ENCODE peak calls at places on chromosomes 5 and 9, in seven cellular contexts. Y is mesendoderm, P is H9, H is IMR-90, R is mesenchymal stem cell, F is neuronal stem cell, E is H1. S is an unnamed sample.

GRCh38 chr5:106985174-106985573 is 685.6 kb downstream of the EFNA5 start:
- DNase-seq in Y (peak), P (no peak), H (no peak), R (no peak), F (no peak), E (no peak), S (no peak)

GRCh38 chr9:125732562-125732961 is 14.6 kb upstream of the PBX3 start:
- DNase-seq in Y (peak), P (peak), H (no peak), R (peak), F (no peak), E (peak), S (no peak)

GRCh38 chr9:98572054-98572627 is 136.6 kb downstream of the GABBR2 start:
- DNase-seq in Y (no peak), P (no peak), H (peak), R (no peak), F (peak), E (no peak), S (no peak)

GRCh38 chr5:179373101-179373934 is 28.1 kb upstream of the ADAMTS2 start:
- DNase-seq in Y (peak), P (peak), H (no peak), R (no peak), F (no peak), E (no peak), S (no peak)

GRCh38 chr5:134132372-134133212 is 18.1 kb downstream of the TCF7 start:
- DNase-seq in Y (peak), P (peak), H (no peak), R (no peak), F (no peak), E (peak), S (no peak)

GRCh38 chr9:114275246-114275994 is 47.5 kb upstream of the ORM1 start:
- DNase-seq in Y (no peak), P (peak), H (peak), R (no peak), F (no peak), E (peak), S (no peak)

GRCh38 chr9:91781906-91782305 is 168.1 kb downstream of the ROR2 start:
- DNase-seq in Y (peak), P (no peak), H (no peak), R (no peak), F (no peak), E (no peak), S (no peak)

GRCh38 chr9:35651964-35652828 is 1.5 kb upstream of the SIT1 start:
- DNase-seq in Y (no peak), P (no peak), H (peak), R (peak), F (no peak), E (no peak), S (peak)

GRCh38 chr9:122180633-122181032 is 20.9 kb downstream of the MORN5 start:
- DNase-seq in Y (no peak), P (no peak), H (peak), R (peak), F (no peak), E (no peak), S (no peak)

GRCh38 chr5:179194941-179195381 is 134.8 kb downstream of the ZNF354C start:
- DNase-seq in Y (no peak), P (no peak), H (no peak), R (no peak), F (no peak), E (no peak), S (no peak)

GRCh38 chr5:83726912-83727311 is 6.3 kb upstream of the HAPLN1 start:
- DNase-seq in Y (no peak), P (no peak), H (peak), R (peak), F (no peak), E (no peak), S (no peak)

GRCh38 chr5:127884416-127884815 is 181.2 kb downstream of the CCDC192 start:
- DNase-seq in Y (no peak), P (no peak), H (no peak), R (no peak), F (no peak), E (no peak), S (no peak)

GRCh38 chr9:91865041-91865440 is 85.0 kb downstream of the ROR2 start:
- DNase-seq in Y (no peak), P (no peak), H (no peak), R (no peak), F (no peak), E (no peak), S (no peak)

GRCh38 chr9:134476256-134476941 is 150.1 kb downstream of the RXRA start:
- DNase-seq in Y (no peak), P (no peak), H (no peak), R (no peak), F (no peak), E (no peak), S (no peak)

GRCh38 chr5:133861161-133861737 is 107.2 kb downstream of the C5orf15 start:
- DNase-seq in Y (no peak), P (no peak), H (no peak), R (no peak), F (no peak), E (no peak), S (no peak)

GRCh38 chr5:119067338-119067737 is 3.5 kb upstream of the DMXL1 start:
- DNase-seq in Y (no peak), P (no peak), H (no peak), R (no peak), F (no peak), E (no peak), S (no peak)

GRCh38 chr5:93257616-93258015 is 323.4 kb downstream of the NR2F1-AS1 start:
- DNase-seq in Y (no peak), P (no peak), H (peak), R (peak), F (no peak), E (no peak), S (no peak)

GRCh38 chr5:127840809-127841208 is 137.6 kb downstream of the CCDC192 start:
- DNase-seq in Y (no peak), P (no peak), H (no peak), R (no peak), F (no peak), E (no peak), S (no peak)

GRCh38 chr5:10866913-10867312 is 105.9 kb upstream of the DAP start:
- DNase-seq in Y (peak), P (no peak), H (peak), R (no peak), F (no peak), E (no peak), S (no peak)

DNA sequence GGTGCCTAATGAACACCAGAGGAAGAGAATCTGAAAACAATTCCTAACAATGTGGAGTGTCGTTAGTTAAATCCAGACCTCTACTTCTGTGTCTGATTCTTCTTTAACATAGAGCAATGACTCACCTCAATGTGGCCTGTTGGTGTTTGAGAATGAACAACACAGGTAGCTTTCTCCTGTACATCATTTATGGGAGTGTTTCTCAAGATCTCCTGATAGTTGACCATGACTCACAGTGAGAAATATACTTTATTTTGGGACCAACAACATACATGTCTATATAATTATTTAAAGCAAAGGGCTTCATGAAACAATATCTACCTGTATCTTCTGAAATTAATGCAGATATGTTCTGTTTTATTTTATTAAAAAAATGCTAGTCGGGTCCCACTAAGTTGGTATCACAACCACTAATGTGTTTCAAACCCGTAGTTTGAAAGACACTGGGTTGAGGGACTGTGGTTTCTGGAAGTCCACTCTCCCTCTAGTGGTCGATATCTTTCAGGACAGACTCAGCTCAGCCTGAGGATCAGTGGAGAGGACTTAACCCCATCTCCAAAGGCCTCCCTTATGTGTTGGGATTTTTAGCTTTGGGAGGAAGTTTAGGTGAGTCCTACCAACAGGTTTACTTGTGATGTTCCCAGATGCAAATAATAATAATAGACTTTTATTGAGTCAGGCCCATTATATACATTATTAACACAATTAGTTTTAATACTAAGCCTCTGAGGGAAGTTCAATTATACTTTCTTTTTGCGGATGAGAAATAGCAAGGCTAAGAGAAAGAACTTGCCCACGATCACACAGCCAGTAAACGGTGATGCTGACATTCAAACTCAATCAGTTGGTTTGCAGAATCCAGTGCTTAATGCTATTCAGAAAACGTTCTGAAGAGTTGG is 70.0 kb upstream of the KLF9 start:
- DNase-seq in Y (peak), P (peak), H (peak), R (peak), F (peak), E (no peak), S (peak)
- H2BK5ac ChIP-seq in Y (no peak), P (no peak), H (peak), R (no peak), F (no peak), E (no peak), S (no peak)

GRCh38 chr5:115503420-115503819 is 41.2 kb downstream of the FEM1C start:
- DNase-seq in Y (no peak), P (no peak), H (no peak), R (no peak), F (no peak), E (no peak), S (no peak)
- H3K4ac ChIP-seq in Y (no peak), P (no peak), H (no peak), R (no peak), F (no peak), E (no peak), S (no peak)

GRCh38 chr5:75620184-75620959 is 9.1 kb downstream of the ANKDD1B start:
- DNase-seq in Y (no peak), P (no peak), H (no peak), R (no peak), F (no peak), E (no peak), S (peak)

GRCh38 chr5:75614165-75614564 is 2.9 kb downstream of the ANKDD1B start:
- DNase-seq in Y (no peak), P (no peak), H (no peak), R (no peak), F (no peak), E (no peak), S (no peak)

GRCh38 chr5:75617746-75618352 is 6.6 kb downstream of the ANKDD1B start:
- DNase-seq in Y (no peak), P (no peak), H (no peak), R (peak), F (no peak), E (no peak), S (peak)

GRCh38 chr5:75616286-75616810 is 5.1 kb downstream of the ANKDD1B start:
- DNase-seq in Y (peak), P (no peak), H (no peak), R (peak), F (no peak), E (no peak), S (no peak)

DNA sequence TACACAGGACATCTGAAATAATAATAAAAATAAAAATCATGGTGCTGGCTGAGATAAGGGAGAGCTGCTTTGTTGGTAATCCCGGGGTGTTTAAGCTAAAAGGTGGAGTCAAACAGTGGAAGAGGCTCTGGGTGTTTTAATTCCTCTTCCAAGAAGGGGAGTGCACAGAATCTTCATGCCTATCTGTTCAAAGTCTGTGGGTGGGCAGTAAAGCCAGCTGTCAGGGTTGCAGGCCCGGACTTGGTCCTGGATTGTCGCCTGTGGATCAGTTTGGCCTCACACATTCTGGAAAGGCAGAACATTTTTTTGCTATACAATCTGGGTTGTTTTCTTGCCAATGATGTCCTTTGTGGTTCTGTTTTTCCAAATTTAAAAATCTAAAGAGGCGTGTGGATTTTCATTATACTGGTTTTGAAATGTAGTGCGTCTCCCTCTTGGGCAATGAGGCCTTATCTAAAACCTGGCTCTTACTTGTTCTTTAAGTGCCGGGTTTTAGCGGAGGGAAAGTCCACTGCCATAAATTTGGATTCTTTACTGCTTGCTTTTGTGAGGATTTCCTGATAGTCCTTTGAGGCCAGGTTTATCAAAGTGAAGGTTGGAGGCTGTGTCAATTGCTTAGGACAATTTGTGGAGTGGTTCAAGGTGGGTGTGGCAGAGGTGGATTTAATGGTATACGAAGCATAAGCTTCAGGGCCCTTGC is 5.9 kb downstream of the ANKDD1B start:
- DNase-seq in Y (no peak), P (no peak), H (no peak), R (peak), F (no peak), E (no peak), S (peak)
- H3K9ac ChIP-seq in Y (no peak), P (no peak), H (no peak), R (no peak), F (no peak), E (no peak), S (no peak)

GRCh38 chr5:74299833-74300232 is 340.7 kb downstream of the ENC1 start:
- DNase-seq in Y (no peak), P (no peak), H (no peak), R (no peak), F (no peak), E (no peak), S (no peak)
- H2BK5ac ChIP-seq in Y (no peak), P (no peak), H (no peak), R (no peak), F (no peak), E (no peak), S (no peak)

DNA sequence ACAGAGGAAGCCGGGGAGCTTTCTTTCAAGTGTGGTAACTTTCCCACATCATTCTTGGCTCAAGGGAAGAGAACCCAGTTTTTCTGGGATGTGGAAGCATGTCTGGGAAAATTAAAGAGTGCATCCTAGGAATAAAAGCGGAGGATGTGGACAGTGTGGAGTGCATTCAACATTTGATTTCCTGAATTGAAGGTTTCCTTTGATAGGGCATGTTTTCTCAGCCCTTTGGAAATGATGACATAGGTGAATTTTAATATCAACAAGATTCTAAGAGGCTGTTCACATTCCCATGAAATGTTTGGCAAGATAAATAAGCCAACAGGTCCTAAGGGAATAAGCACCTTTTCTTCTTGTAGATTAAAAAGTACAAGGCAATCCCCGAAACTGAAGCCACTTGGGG is 63.6 kb downstream of the ENTREP1 start:
- DNase-seq in Y (no peak), P (no peak), H (no peak), R (no peak), F (no peak), E (no peak), S (no peak)
- H3K4ac ChIP-seq in Y (no peak), P (no peak), H (no peak), R (no peak), F (no peak), E (no peak), S (no peak)

GRCh38 chr9:133119461-133120342 is 1.3 kb downstream of the RALGDS start:
- DNase-seq in Y (no peak), P (no peak), H (peak), R (no peak), F (no peak), E (no peak), S (no peak)

GRCh38 chr9:133117271-133118178 is 3.5 kb downstream of the RALGDS start:
- DNase-seq in Y (no peak), P (no peak), H (no peak), R (no peak), F (no peak), E (no peak), S (no peak)

GRCh38 chr9:133118568-133118967 is 2.5 kb downstream of the RALGDS start:
- DNase-seq in Y (no peak), P (no peak), H (no peak), R (no peak), F (no peak), E (no peak), S (no peak)

GRCh38 chr9:133118179-133118520 is 2.9 kb downstream of the RALGDS start:
- DNase-seq in Y (no peak), P (no peak), H (no peak), R (no peak), F (no peak), E (no peak), S (no peak)

DNA sequence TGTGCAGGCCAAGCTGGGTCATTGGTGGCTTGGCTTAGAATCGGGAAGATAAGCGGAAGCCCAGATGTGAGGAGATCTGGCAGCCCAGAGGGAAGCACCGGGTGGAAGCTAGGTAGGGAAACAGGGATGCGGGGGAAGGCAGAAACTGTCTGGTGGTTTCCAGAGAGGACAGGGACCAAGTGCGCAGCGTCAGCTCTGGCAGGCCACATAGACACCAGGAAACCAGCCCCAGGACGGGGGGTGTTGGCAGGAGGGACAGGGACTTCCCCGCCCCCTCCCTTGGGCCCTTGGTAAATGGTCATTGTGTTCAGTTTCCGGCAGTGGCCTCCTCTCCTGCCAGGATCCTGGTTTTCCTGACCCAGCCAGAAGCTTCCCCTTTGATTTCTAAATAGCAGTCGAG is 2.0 kb downstream of the RALGDS start:
- DNase-seq in Y (no peak), P (no peak), H (no peak), R (no peak), F (no peak), E (no peak), S (no peak)
- H3K9ac ChIP-seq in Y (no peak), P (no peak), H (no peak), R (peak), F (no peak), E (no peak), S (no peak)

GRCh38 chr5:75049581-75050274 is 2.6 kb downstream of the GCNT4 start:
- DNase-seq in Y (peak), P (peak), H (peak), R (peak), F (peak), E (peak), S (peak)
- H2BK5ac ChIP-seq in Y (no peak), P (no peak), H (no peak), R (no peak), F (no peak), E (no peak), S (no peak)

GRCh38 chr9:69023650-69024049 is 9.7 kb upstream of the PRKACG start:
- DNase-seq in Y (no peak), P (peak), H (no peak), R (no peak), F (no peak), E (peak), S (no peak)

GRCh38 chr9:69030851-69031645 is 4.5 kb upstream of the FXN start:
- DNase-seq in Y (no peak), P (no peak), H (peak), R (no peak), F (no peak), E (no peak), S (no peak)

GRCh38 chr9:69027355-69028097 is 8.0 kb upstream of the FXN start:
- DNase-seq in Y (peak), P (peak), H (peak), R (peak), F (peak), E (no peak), S (peak)

GRCh38 chr9:69029535-69029934 is 6.0 kb upstream of the FXN start:
- DNase-seq in Y (no peak), P (no peak), H (no peak), R (no peak), F (no peak), E (no peak), S (no peak)

DNA sequence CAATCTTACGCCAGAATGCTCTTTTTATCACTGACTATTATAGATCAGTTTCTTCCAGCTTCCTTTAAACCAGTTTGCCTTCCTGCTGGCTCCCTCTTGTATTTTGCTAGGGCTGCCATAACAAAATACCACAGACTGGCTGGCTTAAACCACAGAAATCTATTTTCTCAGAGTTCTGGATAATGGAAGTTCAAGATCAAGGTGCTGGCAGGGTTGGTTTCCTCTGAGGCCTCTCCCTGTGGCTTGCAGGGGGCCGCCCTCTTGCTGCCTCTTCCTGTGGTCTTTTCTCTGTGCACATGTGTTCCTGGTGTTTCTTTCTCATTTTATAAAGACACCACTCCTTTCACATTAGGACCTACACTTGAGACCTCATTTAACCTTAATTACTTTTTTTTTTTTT is 6.8 kb upstream of the FXN start:
- DNase-seq in Y (no peak), P (no peak), H (no peak), R (no peak), F (no peak), E (no peak), S (no peak)
- H3K4ac ChIP-seq in Y (no peak), P (no peak), H (no peak), R (no peak), F (no peak), E (no peak), S (no peak)

GRCh38 chr5:112643339-112643971 is 94.2 kb upstream of the APC start:
- DNase-seq in Y (peak), P (no peak), H (no peak), R (no peak), F (no peak), E (no peak), S (no peak)
- H3K9ac ChIP-seq in Y (no peak), P (no peak), H (no peak), R (no peak), F (no peak), E (no peak), S (no peak)